ENCODE peak calls at places on chromosomes 2 and 18, in six cellular contexts. Z, N, R, T, L and A are unnamed samples.

GRCh38 chr2:120735750-120736170 is at the start of gene GLI2:
- DNase-seq in Z (no peak), N (peak), R (peak), T (peak), L (no peak), A (peak)

GRCh38 chr18:45330170-45330594 is 285.1 kb upstream of the SLC14A2 start:
- DNase-seq in Z (no peak), N (no peak), R (no peak), T (no peak), L (no peak), A (no peak)

GRCh38 chr2:26982102-26982742 is 11.8 kb downstream of the MAPRE3 start:
- DNase-seq in Z (no peak), N (peak), R (peak), T (no peak), L (no peak), A (peak)

GRCh38 chr2:31413876-31414550 is 529 bp downstream of the XDH start:
- DNase-seq in Z (no peak), N (no peak), R (no peak), T (peak), L (no peak), A (no peak)

GRCh38 chr2:43877782-43878464 is 39.2 kb downstream of the ABCG8 start:
- DNase-seq in Z (peak), N (peak), R (peak), T (peak), L (peak), A (peak)

GRCh38 chr2:54704688-54705605 is 18.5 kb upstream of the EML6 start:
- DNase-seq in Z (no peak), N (no peak), R (no peak), T (peak), L (no peak), A (peak)

GRCh38 chr18:55501594-55502345 is 86.2 kb downstream of the TCF4 start:
- DNase-seq in Z (no peak), N (no peak), R (no peak), T (no peak), L (no peak), A (peak)

GRCh38 chr2:118223487-118224136 is 135.3 kb downstream of the INSIG2 start:
- DNase-seq in Z (no peak), N (no peak), R (no peak), T (no peak), L (no peak), A (no peak)

GRCh38 chr18:68402784-68403183 is 312.1 kb downstream of the TMX3 start:
- DNase-seq in Z (no peak), N (no peak), R (no peak), T (no peak), L (no peak), A (no peak)

GRCh38 chr2:178401994-178402437 is 49.0 kb downstream of the PRKRA start:
- DNase-seq in Z (no peak), N (no peak), R (no peak), T (no peak), L (no peak), A (no peak)

GRCh38 chr2:9983413-9984216 is 32.1 kb downstream of the GRHL1 start:
- DNase-seq in Z (no peak), N (no peak), R (no peak), T (no peak), L (no peak), A (peak)

GRCh38 chr2:106117882-106118684 is 76.0 kb downstream of the UXS1 start:
- DNase-seq in Z (no peak), N (no peak), R (no peak), T (no peak), L (no peak), A (no peak)

GRCh38 chr2:129400825-129401224 is 578.6 kb upstream of the RAB6C start:
- DNase-seq in Z (no peak), N (no peak), R (no peak), T (peak), L (no peak), A (no peak)

GRCh38 chr2:239143858-239144712 is 256.7 kb downstream of the HDAC4 start:
- DNase-seq in Z (no peak), N (no peak), R (no peak), T (peak), L (no peak), A (peak)

GRCh38 chr2:23900927-23901322 is 26.0 kb downstream of the ATAD2B start:
- DNase-seq in Z (no peak), N (no peak), R (no peak), T (no peak), L (no peak), A (peak)

GRCh38 chr2:197240018-197240712 is 70.4 kb downstream of the ANKRD44 start:
- DNase-seq in Z (no peak), N (no peak), R (no peak), T (no peak), L (no peak), A (no peak)

GRCh38 chr2:42928161-42928691 is 135.8 kb upstream of the HAAO start:
- DNase-seq in Z (no peak), N (peak), R (no peak), T (no peak), L (no peak), A (no peak)